ENCODE peak calls at places on chromosomes 16 and 17, in seven cellular contexts. M, N, O, Z, I, H and U are unnamed samples.

GRCh38 chr16:3578610-3579551 is 1.7 kb upstream of the NLRC3 start:
- DNase-seq in O (peak; percentile 57), N (peak; percentile 20), H (no peak), I (no peak), M (no peak), Z (no peak), U (no peak)

GRCh38 chr16:57797526-57798266 is 4.6 kb downstream of the KIFC3 start:
- DNase-seq in M (peak; percentile 51), O (no peak), H (no peak), N (no peak), Z (no peak), I (peak; percentile 62), U (no peak)

GRCh38 chr17:15261063-15261817 is 3.9 kb downstream of the PMP22 start:
- DNase-seq in H (no peak), I (peak; percentile 27), N (peak; percentile 63), O (no peak), Z (peak; percentile 50), M (peak; percentile 80), U (no peak)

GRCh38 chr17:19292377-19292711 is 55.2 kb downstream of the EPN2 start:
- DNase-seq in I (no peak), H (no peak), N (no peak), M (no peak), O (no peak), Z (no peak), U (no peak)

GRCh38 chr16:56859636-56860035 is 5.4 kb upstream of the SLC12A3 start:
- DNase-seq in H (no peak), Z (no peak), I (no peak), M (no peak), N (no peak), O (no peak), U (no peak)

GRCh38 chr16:23124315-23124714 is 24.9 kb downstream of the USP31 start:
- DNase-seq in M (no peak), H (no peak), I (no peak), N (peak; percentile 85), O (no peak), Z (no peak), U (no peak)

GRCh38 chr16:72664122-72664479 is 383.8 kb downstream of the ZFHX3 start:
- DNase-seq in N (peak; percentile 27), I (no peak), O (no peak), Z (no peak), H (no peak), M (no peak), U (no peak)

GRCh38 chr17:50067996-50068395 is 12.1 kb downstream of the ITGA3 start:
- DNase-seq in Z (no peak), M (no peak), N (no peak), O (no peak), H (no peak), I (no peak), U (no peak)

GRCh38 chr17:36072431-36073121 is 8.5 kb downstream of the CCL18 start:
- DNase-seq in I (no peak), Z (peak; percentile 23), M (peak; percentile 60), N (peak; percentile 2), H (peak; percentile 21), O (no peak), U (peak; percentile 6)

GRCh38 chr16:5428932-5429331 is 331.3 kb upstream of the EEF2KMT start:
- DNase-seq in I (no peak), N (peak; percentile 10), O (no peak), Z (no peak), M (peak; percentile 2), H (no peak), U (no peak)

GRCh38 chr16:51508813-51509212 is 357.7 kb upstream of the SALL1 start:
- DNase-seq in H (no peak), M (no peak), N (no peak), I (no peak), O (no peak), Z (no peak), U (no peak)

GRCh38 chr17:16470302-16470701 is 21.7 kb downstream of the LRRC75A start:
- DNase-seq in M (no peak), Z (peak; percentile 43), H (no peak), I (no peak), N (no peak), O (no peak), U (peak; percentile 37)

GRCh38 chr17:42354956-42355843 is 33.0 kb downstream of the STAT3 start:
- DNase-seq in H (no peak), Z (no peak), I (no peak), N (peak; percentile 50), O (no peak), M (no peak), U (no peak)

GRCh38 chr17:82239926-82240505 is 11.2 kb downstream of the SLC16A3 start:
- DNase-seq in N (no peak), O (no peak), Z (no peak), I (no peak), M (no peak), H (no peak), U (peak; percentile 26)

GRCh38 chr17:70938311-70938710 is 769.0 kb downstream of the KCNJ2 start:
- DNase-seq in M (no peak), I (no peak), O (no peak), N (no peak), Z (peak; percentile 30), H (peak; percentile 86), U (no peak)

GRCh38 chr17:78852709-78853111 is 12.1 kb upstream of the USP36 start:
- DNase-seq in Z (no peak), N (no peak), I (no peak), O (no peak), H (no peak), M (no peak), U (no peak)

GRCh38 chr17:19905514-19905913 is 37.8 kb upstream of the ULK2 start:
- DNase-seq in Z (no peak), M (no peak), N (no peak), I (no peak), H (peak; percentile 3), O (no peak), U (no peak)

GRCh38 chr17:83133302-83134121 is 54.1 kb downstream of the METRNL start:
- DNase-seq in Z (no peak), M (no peak), I (no peak), N (no peak), H (no peak), O (no peak), U (no peak)

GRCh38 chr16:70433456-70434103 is 5.3 kb downstream of the ST3GAL2 start:
- DNase-seq in N (peak; percentile 77), Z (no peak), O (no peak), H (no peak), M (no peak), I (no peak), U (no peak)

GRCh38 chr17:19940722-19941464 is 36.7 kb downstream of the AKAP10 start:
- DNase-seq in I (no peak), H (no peak), M (no peak), O (no peak), N (peak; percentile 81), Z (no peak), U (no peak)

GRCh38 chr17:17236295-17237025 is 508 bp downstream of the FLCN start:
- DNase-seq in M (no peak), Z (peak; percentile 67), O (no peak), I (no peak), H (no peak), N (peak; percentile 47), U (no peak)